ENCODE peak calls at places on chromosome 9, in four cellular contexts. G, Y, H and M are unnamed samples.

GRCh38 chr9:34928921-34929320 is 29.2 kb upstream of the PHF24 start:
- DNase-seq in G (no peak), Y (no peak), H (no peak), M (no peak)

GRCh38 chr9:137234055-137234697 is 3.5 kb downstream of the SLC34A3 start:
- DNase-seq in G (no peak), Y (no peak), H (no peak), M (no peak)

GRCh38 chr9:16679327-16679821 is 191.1 kb downstream of the BNC2 start:
- DNase-seq in G (no peak), Y (no peak), H (no peak), M (no peak)

GRCh38 chr9:98551511-98552286 is 157.0 kb downstream of the GABBR2 start:
- DNase-seq in G (no peak), Y (no peak), H (no peak), M (no peak)

GRCh38 chr9:14441976-14442651 is 128.2 kb upstream of the NFIB start:
- DNase-seq in G (no peak), Y (no peak), H (no peak), M (no peak)

GRCh38 chr9:105841562-105841961 is 147.2 kb downstream of the TMEM38B start:
- DNase-seq in G (no peak), Y (no peak), H (no peak), M (no peak)

GRCh38 chr9:133539434-133539833 is 4.9 kb downstream of the ADAMTSL2 start:
- DNase-seq in G (no peak), Y (peak), H (no peak), M (no peak)

GRCh38 chr9:16266648-16267276 is 603.7 kb downstream of the BNC2 start:
- DNase-seq in G (no peak), Y (no peak), H (no peak), M (no peak)

GRCh38 chr9:98549401-98549800 is 159.3 kb downstream of the GABBR2 start:
- DNase-seq in G (peak), Y (no peak), H (no peak), M (no peak)

DNA sequence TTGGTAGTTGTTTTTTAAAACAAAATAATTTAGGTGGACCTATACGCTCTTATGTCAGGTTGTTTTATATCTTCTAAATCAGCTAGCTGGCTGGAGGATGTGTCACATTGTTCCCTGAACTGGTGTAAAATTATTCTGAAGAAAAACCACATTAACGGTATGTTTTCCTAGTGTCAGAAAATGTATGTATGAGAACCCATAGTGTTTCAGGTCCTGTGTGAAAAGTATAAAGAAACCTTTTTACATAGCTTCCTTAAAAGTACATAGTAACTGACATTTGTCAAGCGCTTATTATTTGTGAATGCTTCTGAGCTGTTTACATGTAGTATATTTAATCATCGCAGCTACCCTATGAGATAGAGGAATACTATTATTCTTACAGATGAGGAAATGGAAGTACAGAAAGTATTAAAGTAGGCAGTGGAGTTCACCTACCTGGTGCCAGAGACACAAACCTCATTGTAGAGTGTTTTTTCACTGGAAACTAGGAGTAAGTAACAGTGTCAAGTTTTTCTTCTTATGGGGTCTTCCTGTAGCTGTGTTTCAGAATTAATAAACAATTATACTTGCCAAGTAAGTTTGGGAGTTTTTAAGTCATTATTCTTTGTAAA is 10.4 kb upstream of the FAM120AOS start:
- DNase-seq in G (no peak), Y (no peak), H (no peak), M (no peak)
- TF ChIP-seq CTCF in G (no peak), Y (no peak), H (no peak), M (no peak)

DNA sequence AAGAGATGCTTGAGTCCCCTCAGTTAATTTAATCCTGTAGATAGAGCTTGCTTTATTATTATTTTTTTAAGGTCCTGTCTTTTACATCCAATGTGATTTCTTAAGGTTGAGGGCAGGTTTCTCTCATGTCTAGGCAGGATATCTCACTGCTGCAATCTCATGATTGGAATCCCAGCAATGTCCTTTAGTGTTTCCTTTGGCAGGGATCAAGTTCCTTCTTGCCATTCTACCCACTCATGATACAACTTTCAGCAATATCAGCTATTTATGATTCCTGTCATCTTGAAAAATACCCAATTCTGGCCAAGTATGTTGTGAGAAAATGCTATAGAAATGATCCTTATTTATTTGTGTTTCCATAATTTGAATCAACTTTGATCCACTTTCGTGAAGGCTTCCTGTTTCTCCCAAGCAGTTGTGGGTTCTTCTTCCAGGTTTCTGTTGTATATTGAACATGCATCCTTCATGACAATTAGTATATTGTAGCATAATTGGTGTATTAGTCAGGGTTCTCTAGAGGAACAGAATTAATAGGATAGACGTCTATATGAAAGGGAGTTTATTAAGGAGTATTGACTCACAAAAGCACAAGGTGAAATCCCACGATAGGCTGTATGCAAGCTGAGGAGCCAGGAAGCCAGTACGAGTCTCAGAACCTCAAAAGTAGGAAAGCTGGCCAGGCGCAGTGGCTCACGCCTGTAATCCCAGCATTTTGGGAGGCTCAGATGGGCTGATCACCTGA is 18.4 kb upstream of the VPS13A start:
- DNase-seq in G (no peak), Y (no peak), H (no peak), M (no peak)
- H3K4me3 ChIP-seq in G (no peak), Y (no peak), H (no peak), M (no peak)

GRCh38 chr9:69175488-69175872 is 1.4 kb downstream of the TJP2 start:
- DNase-seq in G (no peak), Y (no peak), H (no peak), M (no peak)
- H3K27ac ChIP-seq in G (peak), Y (no peak), H (peak), M (peak)

DNA sequence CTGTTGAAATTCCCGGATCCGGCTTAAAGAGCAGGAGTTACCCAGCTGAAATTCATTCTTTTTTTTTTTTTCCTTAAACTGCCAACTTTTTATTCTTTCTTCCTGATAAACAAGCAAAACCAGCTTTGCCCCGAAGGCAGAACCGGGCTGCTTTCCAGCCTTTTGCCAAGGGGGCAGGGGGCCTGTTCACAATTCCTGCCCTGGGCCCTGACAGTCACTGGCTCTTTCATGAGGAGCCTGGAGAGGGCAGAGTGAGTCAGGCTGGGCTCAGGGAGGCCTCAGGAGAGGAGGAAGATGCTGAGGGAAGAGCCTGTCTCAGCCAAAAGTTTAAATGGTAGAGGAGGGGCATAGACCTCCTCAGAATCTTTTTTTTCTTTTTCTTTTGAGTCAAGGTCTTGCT is 4.8 kb downstream of the GLIPR2 start:
- DNase-seq in G (no peak), Y (no peak), H (no peak), M (no peak)
- TF ChIP-seq CTCF in G (no peak), Y (no peak), H (no peak), M (no peak)

GRCh38 chr9:89491688-89492087 is 6.2 kb downstream of the SEMA4D start:
- DNase-seq in G (no peak), Y (peak), H (no peak), M (no peak)
- H3K4me3 ChIP-seq in G (no peak), Y (no peak), H (no peak), M (no peak)

DNA sequence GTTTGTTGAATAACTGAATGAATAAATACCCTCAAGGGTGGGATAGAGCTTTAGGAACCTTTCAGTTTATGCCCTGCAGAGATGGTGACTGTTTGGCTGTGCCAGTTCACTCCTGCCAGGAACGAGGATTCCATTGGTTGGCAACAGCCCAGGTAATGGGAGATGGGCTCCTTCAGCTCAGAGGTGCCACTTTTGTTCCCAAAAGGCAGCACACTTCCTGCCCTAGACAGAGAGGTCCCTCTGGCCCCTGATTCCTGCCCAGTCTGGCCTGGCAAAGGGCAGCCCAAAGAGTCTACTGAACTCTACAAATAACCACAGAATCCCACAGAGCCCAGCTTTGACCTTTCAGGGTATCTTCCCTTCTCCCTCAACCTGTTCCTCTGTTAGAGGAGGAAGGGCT is 1.6 kb downstream of the C9orf152 start:
- DNase-seq in G (peak), Y (peak), H (no peak), M (no peak)
- H3K27ac ChIP-seq in G (peak), Y (peak), H (no peak), M (no peak)

GRCh38 chr9:86275962-86276361 is 6.4 kb downstream of the ISCA1 start:
- DNase-seq in G (no peak), Y (no peak), H (no peak), M (no peak)
- TF ChIP-seq CTCF in G (no peak), Y (no peak), H (no peak), M (no peak)

GRCh38 chr9:86795861-86796497 is 151.3 kb downstream of the GAS1 start:
- DNase-seq in G (peak), Y (no peak), H (peak), M (no peak)

GRCh38 chr9:86792136-86792535 is 155.2 kb downstream of the GAS1 start:
- DNase-seq in G (no peak), Y (no peak), H (no peak), M (no peak)

GRCh38 chr9:86795047-86795437 is 152.3 kb downstream of the GAS1 start:
- DNase-seq in G (peak), Y (no peak), H (no peak), M (no peak)

GRCh38 chr9:86796671-86797070 is 150.6 kb downstream of the GAS1 start:
- DNase-seq in G (no peak), Y (no peak), H (no peak), M (no peak)

DNA sequence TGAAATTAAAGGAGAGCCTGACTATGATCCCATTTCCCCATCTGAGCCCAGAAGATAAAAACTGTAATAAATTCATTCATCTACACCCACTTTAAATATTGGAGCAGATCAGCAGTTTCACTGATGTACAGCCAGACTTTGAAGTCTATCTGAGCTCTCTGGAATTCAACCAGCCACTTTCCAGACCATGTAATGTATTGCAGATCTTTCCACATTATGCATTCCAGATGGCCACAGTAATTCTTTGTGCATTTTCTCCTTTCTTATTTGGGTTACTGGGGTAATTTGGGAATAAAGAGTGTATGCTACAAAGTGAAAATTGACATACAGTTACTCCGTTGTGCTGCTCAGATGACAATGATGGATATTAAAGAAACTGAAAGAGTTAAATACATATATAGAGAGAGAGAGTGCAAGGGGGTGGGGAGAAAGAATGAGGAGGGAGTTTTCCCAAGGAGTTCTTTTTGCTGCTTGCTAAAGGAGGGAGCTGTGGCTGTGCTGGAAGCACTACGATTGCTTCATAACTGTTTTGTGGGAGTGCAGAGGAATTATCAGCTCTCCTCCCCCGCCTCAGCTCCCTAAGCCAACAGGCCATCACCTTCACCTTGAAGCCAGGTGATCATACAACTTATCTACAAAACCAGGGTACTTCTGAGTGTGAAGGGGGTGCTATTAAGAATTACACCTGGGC is 152.8 kb downstream of the GAS1 start:
- DNase-seq in G (no peak), Y (no peak), H (no peak), M (no peak)
- H3K4me3 ChIP-seq in G (no peak), Y (no peak), H (no peak), M (peak)

GRCh38 chr9:117290809-117291208 is 124.0 kb downstream of the ASTN2 start:
- DNase-seq in G (no peak), Y (no peak), H (no peak), M (no peak)

GRCh38 chr9:117291223-117291622 is 123.6 kb downstream of the ASTN2 start:
- DNase-seq in G (no peak), Y (no peak), H (no peak), M (no peak)

GRCh38 chr9:117296453-117296852 is 118.4 kb downstream of the ASTN2 start:
- DNase-seq in G (no peak), Y (no peak), H (no peak), M (no peak)

GRCh38 chr9:117290306-117290705 is 124.6 kb downstream of the ASTN2 start:
- DNase-seq in G (no peak), Y (no peak), H (no peak), M (no peak)

DNA sequence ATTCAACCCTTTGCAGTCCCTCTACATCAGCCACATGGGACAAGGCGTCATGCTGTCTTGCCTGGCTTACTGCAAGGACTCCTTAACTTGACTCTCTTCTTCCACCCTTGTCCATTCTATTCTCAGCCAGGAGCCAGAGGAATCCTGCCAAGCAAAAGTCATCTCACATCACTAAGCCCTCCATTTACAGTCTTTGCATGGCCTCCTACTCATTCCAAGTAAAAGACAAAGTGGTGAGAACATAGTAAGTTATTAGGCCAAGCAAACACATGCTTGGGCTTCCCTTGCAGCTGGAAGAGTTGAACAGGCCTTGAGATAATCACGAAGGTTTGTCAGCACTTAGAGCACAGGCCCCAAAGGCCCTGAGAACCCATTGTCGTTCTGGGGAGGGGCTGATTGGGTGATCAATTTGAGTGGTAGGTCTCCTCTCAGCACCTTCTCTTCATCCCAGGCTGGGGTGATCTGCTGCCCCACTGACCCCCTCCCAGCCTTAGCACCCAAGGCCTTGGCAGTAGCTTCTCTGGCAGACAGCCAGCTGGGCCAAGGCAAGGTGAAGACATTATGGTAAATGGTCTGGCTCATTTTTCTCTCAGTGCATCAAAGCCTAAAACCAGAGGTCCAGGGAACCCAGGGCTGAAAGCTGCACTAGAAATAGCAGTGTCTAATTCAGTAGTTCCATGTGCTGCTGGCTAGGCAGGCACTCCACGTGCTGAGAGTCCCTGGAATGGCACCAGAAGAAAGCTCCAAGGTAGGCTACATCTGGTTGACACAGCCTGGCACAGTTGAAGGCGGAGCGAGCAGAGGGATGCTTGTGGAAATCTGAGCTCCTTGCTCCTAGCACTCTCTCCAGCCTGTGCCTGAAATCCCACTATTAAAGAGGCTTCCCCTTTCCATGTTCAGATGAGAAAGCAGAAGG is 121.4 kb downstream of the ASTN2 start:
- DNase-seq in G (no peak), Y (peak), H (no peak), M (no peak)
- H3K27ac ChIP-seq in G (no peak), Y (no peak), H (no peak), M (no peak)